ENCODE peak calls at places on chromosomes 11 and 22, in four cellular contexts. E, H, X and C are unnamed samples.
A peak's percentile ranks its signal among the peaks of the same experiment; 100 is the strongest.

GRCh38 chr11:66685276-66686099 is 7.8 kb upstream of the RBM4B start:
- DNase-seq in H (no peak), E (no peak), X (no peak), C (no peak)

GRCh38 chr22:21009638-21010425 is 5.1 kb upstream of the P2RX6 start:
- DNase-seq in X (peak; percentile 62), E (peak; percentile 61), H (peak; percentile 83), C (peak; percentile 66)

GRCh38 chr22:20021196-20022181 is 579 bp downstream of the TANGO2 start:
- DNase-seq in X (peak; percentile 14), H (no peak), E (peak; percentile 46), C (peak; percentile 12)

GRCh38 chr11:121687961-121688566 is 235.3 kb upstream of the SORL1-AS1 start:
- DNase-seq in H (peak; percentile 58), X (no peak), E (peak; percentile 60), C (no peak)

GRCh38 chr11:16840951-16841350 is 102.5 kb downstream of the C11orf58 start:
- DNase-seq in H (no peak), X (no peak), E (no peak), C (no peak)

GRCh38 chr11:69356703-69357457 is 62.9 kb downstream of the MYEOV start:
- DNase-seq in X (no peak), E (no peak), H (no peak), C (no peak)

GRCh38 chr11:17257200-17257599 is 19.3 kb upstream of the NUCB2 start:
- DNase-seq in H (no peak), X (no peak), E (peak; percentile 68), C (no peak)

GRCh38 chr22:21657361-21658118 is 8.3 kb upstream of the PPIL2 start:
- DNase-seq in E (peak; percentile 71), X (peak; percentile 85), H (peak; percentile 86), C (peak; percentile 83)

GRCh38 chr11:122305426-122305825 is 189.4 kb upstream of the BLID start:
- DNase-seq in E (no peak), X (no peak), H (no peak), C (no peak)

GRCh38 chr22:23837911-23838685 is 708 bp downstream of the DERL3 start:
- DNase-seq in E (no peak), H (peak; percentile 60), X (peak; percentile 58), C (no peak)

GRCh38 chr22:42787357-42787736 is 66.7 kb upstream of the A4GALT start:
- DNase-seq in E (no peak), H (no peak), X (no peak), C (no peak)

GRCh38 chr11:27443746-27444465 is 28.7 kb downstream of the LGR4 start:
- DNase-seq in E (no peak), X (no peak), H (peak; percentile 67), C (no peak)

GRCh38 chr11:114166897-114167323 is 107.4 kb downstream of the ZBTB16 start:
- DNase-seq in H (no peak), X (peak; percentile 28), E (peak; percentile 89), C (peak; percentile 87)

GRCh38 chr11:130400793-130401483 is 27.5 kb downstream of the ADAMTS8 start:
- DNase-seq in X (no peak), E (no peak), H (no peak), C (no peak)

GRCh38 chr22:28142361-28142801 is 223.3 kb upstream of the PITPNB start:
- DNase-seq in X (no peak), H (no peak), E (peak; percentile 12), C (no peak)

GRCh38 chr11:73024646-73025045 is 117.5 kb downstream of the FCHSD2 start:
- DNase-seq in H (no peak), E (no peak), X (no peak), C (no peak)

GRCh38 chr11:352456-353180 is 16.7 kb upstream of the B4GALNT4 start:
- DNase-seq in E (no peak), H (no peak), X (no peak), C (no peak)

GRCh38 chr11:75536786-75537629 is 11.3 kb upstream of the GDPD5 start:
- DNase-seq in H (no peak), E (peak; percentile 98), X (peak; percentile 59), C (no peak)

GRCh38 chr11:62917906-62918502 is 3.2 kb downstream of the CHRM1 start:
- DNase-seq in X (no peak), E (no peak), H (no peak), C (no peak)

GRCh38 chr11:58968251-58968711 is 29.0 kb downstream of the GLYATL1 start:
- DNase-seq in H (peak; percentile 66), E (no peak), X (no peak), C (no peak)
- TF ChIP-seq EZH2phosphoT487 in H (no peak), E (no peak), X (no peak), C (no peak)

DNA sequence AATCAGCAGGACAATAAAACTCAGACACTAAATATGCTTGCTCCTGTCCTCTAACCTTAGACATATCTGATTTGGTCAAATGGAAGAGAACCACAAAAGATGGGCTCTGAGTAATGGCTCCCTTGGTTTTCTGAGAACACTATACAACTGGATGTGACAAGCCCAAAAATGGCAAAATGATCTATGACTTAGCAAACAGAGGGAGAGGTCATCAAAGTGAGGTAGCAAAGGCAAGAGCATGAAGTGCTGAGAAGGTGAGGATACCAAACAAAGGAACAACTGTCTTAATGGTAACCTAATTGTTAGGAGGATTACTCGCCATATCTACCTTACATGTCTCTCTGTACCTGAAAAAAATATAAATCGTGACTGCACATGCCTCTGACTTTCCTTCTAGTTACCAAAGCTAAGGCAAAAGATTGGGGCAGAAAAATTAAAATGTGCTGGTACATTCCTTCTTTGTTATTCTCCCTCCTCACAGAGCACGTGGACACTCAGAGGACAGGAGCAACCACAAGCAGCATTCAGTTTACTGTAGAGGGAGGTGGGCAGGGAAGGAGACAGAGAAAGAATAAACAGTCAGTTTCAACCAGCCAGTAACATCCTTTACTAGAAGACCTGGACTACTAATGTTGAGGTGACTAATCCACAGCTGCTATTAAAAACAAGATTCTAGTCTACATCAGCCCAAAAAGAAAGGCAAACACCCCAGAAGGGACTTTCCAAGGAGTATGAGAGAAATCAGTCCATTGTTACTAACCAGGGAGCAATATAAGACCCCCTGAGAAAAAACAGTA is 88.8 kb downstream of the AMBRA1 start:
- DNase-seq in E (no peak), H (no peak), X (no peak), C (peak; percentile 36)
- TF ChIP-seq EZH2phosphoT487 in E (no peak), H (no peak), X (no peak), C (no peak)

GRCh38 chr11:118497831-118498230 is 29.4 kb upstream of the TTC36 start:
- DNase-seq in H (no peak), X (no peak), E (peak; percentile 65), C (no peak)
- TF ChIP-seq EZH2phosphoT487 in H (no peak), X (no peak), E (no peak), C (no peak)

DNA sequence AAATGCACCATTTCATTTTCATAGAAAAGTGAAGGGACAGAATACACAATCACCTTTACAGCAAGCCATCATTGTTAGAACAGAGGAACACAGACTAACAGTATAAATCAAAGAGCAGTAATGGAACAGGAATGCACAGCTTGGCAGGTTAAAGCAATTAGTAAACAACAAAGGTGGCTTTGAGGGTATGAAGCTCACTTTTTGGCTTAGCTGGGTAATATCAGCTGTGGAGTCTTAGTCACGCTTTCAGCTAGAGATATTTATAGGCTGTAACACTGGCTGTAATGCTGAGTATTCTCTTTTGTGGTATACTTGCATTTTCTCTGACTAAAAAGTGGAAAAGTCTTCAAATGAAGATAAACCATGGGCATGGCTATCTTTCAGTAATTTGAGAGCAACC is 1780.5 kb downstream of the LRRC4C start:
- DNase-seq in E (peak; percentile 59), H (no peak), X (no peak), C (peak; percentile 83)
- TF ChIP-seq EZH2phosphoT487 in E (no peak), H (no peak), X (no peak), C (no peak)

GRCh38 chr11:128733440-128734115 is 39.7 kb downstream of the FLI1 start:
- DNase-seq in H (peak; percentile 90), X (peak; percentile 83), E (no peak), C (peak; percentile 83)
- TF ChIP-seq EZH2phosphoT487 in H (no peak), X (no peak), E (no peak), C (no peak)

GRCh38 chr11:13011366-13012036 is 2.4 kb downstream of the RASSF10 start:
- DNase-seq in X (no peak), E (no peak), H (no peak), C (no peak)

GRCh38 chr11:13010737-13011342 is 1.7 kb downstream of the RASSF10 start:
- DNase-seq in H (peak; percentile 51), X (no peak), E (no peak), C (no peak)

GRCh38 chr11:13008625-13009475 is at the start of gene RASSF10:
- DNase-seq in E (no peak), X (no peak), H (peak; percentile 94), C (peak; percentile 68)

GRCh38 chr11:13009476-13009920 is 382 bp downstream of the RASSF10 start:
- DNase-seq in E (no peak), X (no peak), H (no peak), C (no peak)

GRCh38 chr11:13009921-13010736 is 1.0 kb downstream of the RASSF10 start:
- DNase-seq in X (no peak), H (peak; percentile 68), E (no peak), C (no peak)
- TF ChIP-seq EZH2phosphoT487 in X (no peak), H (no peak), E (no peak), C (no peak)